ENCODE peak calls at places on chromosomes 5 and 9, in six cellular contexts. N, V, W, K, B and F are unnamed samples.

GRCh38 chr5:37869221-37869620 is 29.4 kb upstream of the GDNF start:
- DNase-seq in B (no peak), K (no peak), V (no peak), N (no peak), W (no peak), F (no peak)

GRCh38 chr5:74539986-74540385 is 100.5 kb downstream of the ENC1 start:
- DNase-seq in V (no peak), B (no peak), K (no peak), N (no peak), W (peak), F (no peak)

GRCh38 chr9:124320062-124320973 is 62.6 kb downstream of the NEK6 start:
- DNase-seq in N (peak), W (peak), K (peak), B (peak), V (peak), F (no peak)

GRCh38 chr5:31119938-31120641 is 73.4 kb upstream of the CDH6 start:
- DNase-seq in V (no peak), N (no peak), W (no peak), K (no peak), B (no peak), F (no peak)

GRCh38 chr9:88258012-88258411 is 119.7 kb upstream of the SPATA31C2 start:
- DNase-seq in B (no peak), N (peak), K (no peak), W (no peak), V (peak), F (no peak)

GRCh38 chr5:40429258-40430111 is 250.2 kb upstream of the PTGER4 start:
- DNase-seq in N (no peak), K (peak), W (no peak), B (no peak), V (no peak), F (no peak)

GRCh38 chr9:121662359-121662758 is 10.9 kb downstream of the DAB2IP start:
- DNase-seq in W (no peak), B (no peak), K (no peak), V (no peak), N (no peak), F (no peak)

GRCh38 chr5:74500037-74500917 is 140.3 kb downstream of the ENC1 start:
- DNase-seq in N (no peak), V (no peak), K (no peak), W (no peak), B (peak), F (no peak)

GRCh38 chr5:1758574-1758973 is 41.1 kb downstream of the MRPL36 start:
- DNase-seq in N (no peak), B (no peak), W (no peak), K (no peak), V (no peak), F (no peak)

GRCh38 chr5:65818592-65818991 is 96.6 kb downstream of the NLN start:
- DNase-seq in K (no peak), V (peak), W (no peak), N (no peak), B (no peak), F (peak)

GRCh38 chr5:137734962-137735530 is 843 bp downstream of the KLHL3 start:
- DNase-seq in W (peak), K (no peak), V (peak), N (no peak), B (peak), F (peak)

GRCh38 chr5:149352169-149352568 is 5.7 kb upstream of the PCYOX1L start:
- DNase-seq in W (no peak), V (no peak), B (no peak), K (no peak), N (no peak), F (no peak)

GRCh38 chr9:113468716-113469448 is 5.4 kb downstream of the RGS3 start:
- DNase-seq in W (peak), N (no peak), K (no peak), V (peak), B (no peak), F (no peak)

GRCh38 chr5:40680741-40681350 is 1.1 kb downstream of the PTGER4 start:
- DNase-seq in W (peak), K (no peak), N (no peak), V (no peak), B (no peak), F (no peak)